ENCODE peak calls at places on chromosomes 1 and 21, in ten cellular contexts. One of them, this sample, is unnamed.

GRCh38 chr1:8078176-8078671 is 52.1 kb upstream of the ERRFI1 start:
- DNase-seq in endodermal cell: peak; percentile 50
- DNase-seq in ovary: no peak
- DNase-seq in heart left ventricle: no peak
- DNase-seq in cardiac muscle cell: no peak
- DNase-seq in small intestine: no peak
- DNase-seq in transverse colon: no peak
- DNase-seq in colonic mucosa: no peak
- DNase-seq in thoracic aorta: no peak
- DNase-seq in psoas muscle: no peak
- DNase-seq in this sample: no peak

GRCh38 chr1:68210829-68211228 is 21.5 kb downstream of the WLS start:
- DNase-seq in endodermal cell: no peak
- DNase-seq in ovary: no peak
- DNase-seq in heart left ventricle: no peak
- DNase-seq in cardiac muscle cell: no peak
- DNase-seq in small intestine: no peak
- DNase-seq in transverse colon: no peak
- DNase-seq in colonic mucosa: no peak
- DNase-seq in thoracic aorta: no peak
- DNase-seq in psoas muscle: no peak
- DNase-seq in this sample: no peak

GRCh38 chr1:4166711-4167110 is 266.6 kb upstream of the C1orf174 start:
- DNase-seq in endodermal cell: no peak
- DNase-seq in ovary: no peak
- DNase-seq in heart left ventricle: no peak
- DNase-seq in cardiac muscle cell: no peak
- DNase-seq in small intestine: no peak
- DNase-seq in transverse colon: no peak
- DNase-seq in colonic mucosa: no peak
- DNase-seq in thoracic aorta: no peak
- DNase-seq in psoas muscle: no peak
- DNase-seq in this sample: no peak

GRCh38 chr1:159823401-159823800 is 3.3 kb upstream of the SLAMF8 start:
- DNase-seq in endodermal cell: peak; percentile 69
- DNase-seq in ovary: no peak
- DNase-seq in heart left ventricle: no peak
- DNase-seq in cardiac muscle cell: no peak
- DNase-seq in small intestine: peak; percentile 65
- DNase-seq in transverse colon: peak; percentile 35
- DNase-seq in colonic mucosa: no peak
- DNase-seq in thoracic aorta: no peak
- DNase-seq in psoas muscle: no peak
- DNase-seq in this sample: no peak

GRCh38 chr1:107529511-107530149 is 388.8 kb downstream of the NTNG1 start:
- DNase-seq in endodermal cell: peak; percentile 62
- DNase-seq in ovary: no peak
- DNase-seq in heart left ventricle: no peak
- DNase-seq in cardiac muscle cell: peak; percentile 59
- DNase-seq in small intestine: peak; percentile 68
- DNase-seq in transverse colon: peak; percentile 19
- DNase-seq in colonic mucosa: peak; percentile 32
- DNase-seq in thoracic aorta: no peak
- DNase-seq in psoas muscle: no peak
- DNase-seq in this sample: no peak

GRCh38 chr1:182446033-182446669 is 3.8 kb upstream of the RGSL1 start:
- DNase-seq in endodermal cell: peak; percentile 76
- DNase-seq in ovary: no peak
- DNase-seq in heart left ventricle: no peak
- DNase-seq in cardiac muscle cell: peak; percentile 44
- DNase-seq in small intestine: peak; percentile 58
- DNase-seq in transverse colon: peak; percentile 16
- DNase-seq in colonic mucosa: peak; percentile 48
- DNase-seq in thoracic aorta: no peak
- DNase-seq in psoas muscle: no peak
- DNase-seq in this sample: peak; percentile 13

GRCh38 chr1:206725053-206725963 is 40.6 kb downstream of the MAPKAPK2 start:
- DNase-seq in endodermal cell: peak; percentile 90
- DNase-seq in ovary: no peak
- DNase-seq in heart left ventricle: no peak
- DNase-seq in cardiac muscle cell: peak; percentile 66
- DNase-seq in small intestine: peak; percentile 56
- DNase-seq in transverse colon: peak; percentile 60
- DNase-seq in colonic mucosa: peak; percentile 62
- DNase-seq in thoracic aorta: no peak
- DNase-seq in psoas muscle: no peak
- DNase-seq in this sample: peak; percentile 47

GRCh38 chr1:204417231-204417997 is 5.8 kb upstream of the PPP1R15B start:
- DNase-seq in endodermal cell: peak; percentile 73
- DNase-seq in ovary: no peak
- DNase-seq in heart left ventricle: peak; percentile 83
- DNase-seq in cardiac muscle cell: no peak
- DNase-seq in small intestine: peak; percentile 94
- DNase-seq in transverse colon: peak; percentile 69
- DNase-seq in colonic mucosa: peak; percentile 78
- DNase-seq in thoracic aorta: peak; percentile 71
- DNase-seq in psoas muscle: peak; percentile 45
- DNase-seq in this sample: no peak

GRCh38 chr21:34526618-34527290 is 14.7 kb upstream of the KCNE1 start:
- DNase-seq in endodermal cell: peak; percentile 82
- DNase-seq in ovary: peak; percentile 45
- DNase-seq in heart left ventricle: peak; percentile 92
- DNase-seq in cardiac muscle cell: peak; percentile 91
- DNase-seq in small intestine: peak; percentile 96
- DNase-seq in transverse colon: peak; percentile 76
- DNase-seq in colonic mucosa: peak; percentile 82
- DNase-seq in thoracic aorta: peak; percentile 50
- DNase-seq in psoas muscle: peak; percentile 67
- DNase-seq in this sample: no peak

GRCh38 chr21:22020221-22020620 is 1022.0 kb downstream of the NCAM2 start:
- DNase-seq in endodermal cell: no peak
- DNase-seq in ovary: no peak
- DNase-seq in heart left ventricle: no peak
- DNase-seq in cardiac muscle cell: no peak
- DNase-seq in small intestine: no peak
- DNase-seq in transverse colon: no peak
- DNase-seq in colonic mucosa: no peak
- DNase-seq in thoracic aorta: no peak
- DNase-seq in psoas muscle: no peak
- DNase-seq in this sample: no peak

GRCh38 chr1:25767437-25767770 is 32.6 kb upstream of the SELENON start:
- DNase-seq in endodermal cell: no peak
- DNase-seq in ovary: no peak
- DNase-seq in heart left ventricle: no peak
- DNase-seq in cardiac muscle cell: no peak
- DNase-seq in small intestine: no peak
- DNase-seq in transverse colon: no peak
- DNase-seq in colonic mucosa: no peak
- DNase-seq in thoracic aorta: no peak
- DNase-seq in psoas muscle: no peak
- DNase-seq in this sample: no peak

DNA sequence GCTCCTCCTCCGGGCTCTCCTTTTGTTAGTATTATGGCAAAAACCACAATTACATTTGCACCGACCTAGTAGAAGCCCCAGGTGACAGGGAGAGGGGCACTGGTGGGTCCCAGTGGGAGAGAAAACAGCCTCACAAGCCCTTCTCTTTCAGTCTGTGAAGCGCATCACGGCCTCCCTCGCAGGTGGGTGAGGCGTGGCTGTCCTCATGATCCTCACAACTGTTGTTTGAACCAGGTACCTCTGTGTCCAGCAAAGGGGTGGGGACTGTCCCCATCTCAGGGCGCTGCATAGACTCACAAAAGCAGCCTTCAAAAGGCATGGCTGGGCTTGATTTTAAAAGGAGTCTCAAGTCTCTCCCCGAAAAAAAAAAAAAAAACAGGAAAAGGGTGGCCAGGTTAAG is 7.9 kb upstream of the C2CD2 start:
- DNase-seq in endodermal cell: peak; percentile 41
- DNase-seq in ovary: no peak
- DNase-seq in heart left ventricle: no peak
- DNase-seq in cardiac muscle cell: no peak
- DNase-seq in small intestine: no peak
- DNase-seq in transverse colon: no peak
- DNase-seq in colonic mucosa: no peak
- DNase-seq in thoracic aorta: no peak
- DNase-seq in psoas muscle: no peak
- DNase-seq in this sample: no peak
- H3K4me1 ChIP-seq in endodermal cell: peaks cover 2% of the 10 kb centered on the region
- H3K4me1 ChIP-seq in ovary: peaks cover 7% of the 10 kb centered on the region
- H3K4me1 ChIP-seq in heart left ventricle: peaks cover 18% of the 10 kb centered on the region
- H3K4me1 ChIP-seq in cardiac muscle cell: peaks cover 12% of the 10 kb centered on the region
- H3K4me1 ChIP-seq in small intestine: no peaks in the 10 kb centered on the region
- H3K4me1 ChIP-seq in transverse colon: peaks cover 16% of the 10 kb centered on the region
- H3K4me1 ChIP-seq in colonic mucosa: no peaks in the 10 kb centered on the region
- H3K4me1 ChIP-seq in thoracic aorta: peaks cover 30% of the 10 kb centered on the region
- H3K4me1 ChIP-seq in psoas muscle: peaks cover 21% of the 10 kb centered on the region
- H3K4me1 ChIP-seq in this sample: no peaks in the 10 kb centered on the region

GRCh38 chr1:243505986-243506689 is 250.3 kb downstream of the SDCCAG8 start:
- DNase-seq in endodermal cell: peak; percentile 40
- DNase-seq in ovary: no peak
- DNase-seq in heart left ventricle: peak; percentile 57
- DNase-seq in cardiac muscle cell: no peak
- DNase-seq in small intestine: no peak
- DNase-seq in transverse colon: no peak
- DNase-seq in colonic mucosa: no peak
- DNase-seq in thoracic aorta: no peak
- DNase-seq in psoas muscle: no peak
- DNase-seq in this sample: no peak

GRCh38 chr1:243508303-243508713 is 252.5 kb downstream of the SDCCAG8 start:
- DNase-seq in endodermal cell: peak; percentile 52
- DNase-seq in ovary: no peak
- DNase-seq in heart left ventricle: no peak
- DNase-seq in cardiac muscle cell: no peak
- DNase-seq in small intestine: peak; percentile 16
- DNase-seq in transverse colon: no peak
- DNase-seq in colonic mucosa: no peak
- DNase-seq in thoracic aorta: no peak
- DNase-seq in psoas muscle: no peak
- DNase-seq in this sample: peak; percentile 46

GRCh38 chr1:243507672-243508302 is 251.9 kb downstream of the SDCCAG8 start:
- DNase-seq in endodermal cell: no peak
- DNase-seq in ovary: no peak
- DNase-seq in heart left ventricle: no peak
- DNase-seq in cardiac muscle cell: no peak
- DNase-seq in small intestine: no peak
- DNase-seq in transverse colon: no peak
- DNase-seq in colonic mucosa: no peak
- DNase-seq in thoracic aorta: no peak
- DNase-seq in psoas muscle: no peak
- DNase-seq in this sample: no peak

GRCh38 chr1:243508964-243509363 is 253.1 kb downstream of the SDCCAG8 start:
- DNase-seq in endodermal cell: no peak
- DNase-seq in ovary: no peak
- DNase-seq in heart left ventricle: no peak
- DNase-seq in cardiac muscle cell: no peak
- DNase-seq in small intestine: no peak
- DNase-seq in transverse colon: no peak
- DNase-seq in colonic mucosa: no peak
- DNase-seq in thoracic aorta: no peak
- DNase-seq in psoas muscle: no peak
- DNase-seq in this sample: no peak

DNA sequence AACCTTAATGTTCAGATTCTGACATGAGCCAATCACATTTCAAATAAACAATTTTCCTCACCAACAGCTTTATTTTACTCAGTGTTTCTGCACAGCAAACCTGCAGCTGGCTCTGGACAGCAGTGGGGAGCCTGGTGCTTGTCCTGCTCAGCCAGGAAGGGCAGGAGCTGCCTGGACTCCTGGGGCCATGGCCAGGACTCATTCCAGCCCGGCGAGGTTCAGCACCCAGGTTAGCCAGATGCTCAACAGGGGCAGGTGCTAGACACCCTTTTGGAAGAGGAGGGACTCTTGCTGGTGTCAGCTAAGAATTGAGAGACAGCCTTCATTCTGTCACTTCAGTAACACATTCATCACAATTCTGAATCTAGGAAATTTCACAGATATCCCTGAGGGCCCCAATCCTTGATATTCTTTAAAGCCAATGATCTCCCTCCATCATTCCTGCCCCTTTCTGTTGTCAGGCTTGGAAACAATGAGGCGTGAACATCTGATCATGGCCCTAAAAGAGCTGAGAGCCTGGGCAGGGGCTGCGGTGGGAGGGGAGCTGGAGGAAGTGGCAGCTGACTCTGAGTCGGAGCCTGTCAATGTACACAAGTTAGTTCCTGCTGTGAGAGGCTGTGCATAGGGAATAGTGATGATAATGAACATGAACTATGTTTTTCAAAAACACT is 251.3 kb downstream of the SDCCAG8 start:
- DNase-seq in endodermal cell: peak; percentile 79
- DNase-seq in ovary: no peak
- DNase-seq in heart left ventricle: no peak
- DNase-seq in cardiac muscle cell: no peak
- DNase-seq in small intestine: no peak
- DNase-seq in transverse colon: no peak
- DNase-seq in colonic mucosa: no peak
- DNase-seq in thoracic aorta: no peak
- DNase-seq in psoas muscle: no peak
- DNase-seq in this sample: no peak
- H3K36me3 ChIP-seq in endodermal cell: no peaks in the 10 kb centered on the region
- H3K36me3 ChIP-seq in ovary: no peaks in the 10 kb centered on the region
- H3K36me3 ChIP-seq in heart left ventricle: no peaks in the 10 kb centered on the region
- H3K36me3 ChIP-seq in cardiac muscle cell: no peaks in the 10 kb centered on the region
- H3K36me3 ChIP-seq in small intestine: no peaks in the 10 kb centered on the region
- H3K36me3 ChIP-seq in transverse colon: no peaks in the 10 kb centered on the region
- H3K36me3 ChIP-seq in colonic mucosa: no peaks in the 10 kb centered on the region
- H3K36me3 ChIP-seq in thoracic aorta: peaks cover 11% of the 10 kb centered on the region
- H3K36me3 ChIP-seq in psoas muscle: peaks cover 15% of the 10 kb centered on the region
- H3K36me3 ChIP-seq in this sample: no peaks in the 10 kb centered on the region

DNA sequence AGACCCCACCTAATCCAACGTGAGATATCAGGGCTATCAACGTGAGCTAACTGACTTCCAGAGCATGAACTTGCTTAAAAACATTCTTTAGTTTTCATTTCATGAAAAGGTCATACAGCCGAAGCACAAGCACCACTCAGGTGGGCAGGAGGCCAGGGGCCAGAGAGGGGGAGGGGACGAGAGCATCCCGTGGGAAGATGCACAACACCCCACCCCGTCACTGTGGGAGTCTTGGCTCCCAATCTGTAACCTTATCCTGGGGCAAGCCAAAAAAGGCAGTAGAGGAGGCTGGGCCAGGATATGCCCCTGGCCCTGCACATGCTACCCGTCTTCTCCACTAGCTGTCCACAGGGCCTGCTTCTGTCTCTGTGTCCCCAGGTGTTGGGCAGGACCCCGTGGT is 31.4 kb downstream of the SSBP3 start:
- DNase-seq in endodermal cell: no peak
- DNase-seq in ovary: peak; percentile 53
- DNase-seq in heart left ventricle: no peak
- DNase-seq in cardiac muscle cell: no peak
- DNase-seq in small intestine: no peak
- DNase-seq in transverse colon: no peak
- DNase-seq in colonic mucosa: no peak
- DNase-seq in thoracic aorta: no peak
- DNase-seq in psoas muscle: no peak
- DNase-seq in this sample: no peak
- H3K4me1 ChIP-seq in endodermal cell: peaks cover 69% of the 10 kb centered on the region
- H3K4me1 ChIP-seq in ovary: peaks cover 63% of the 10 kb centered on the region
- H3K4me1 ChIP-seq in heart left ventricle: peaks cover 77% of the 10 kb centered on the region
- H3K4me1 ChIP-seq in cardiac muscle cell: peaks cover 88% of the 10 kb centered on the region
- H3K4me1 ChIP-seq in small intestine: peaks cover 11% of the 10 kb centered on the region
- H3K4me1 ChIP-seq in transverse colon: peaks cover 60% of the 10 kb centered on the region
- H3K4me1 ChIP-seq in colonic mucosa: peaks cover 24% of the 10 kb centered on the region
- H3K4me1 ChIP-seq in thoracic aorta: peaks cover 4% of the 10 kb centered on the region
- H3K4me1 ChIP-seq in psoas muscle: peaks cover 98% of the 10 kb centered on the region
- H3K4me1 ChIP-seq in this sample: peaks cover 51% of the 10 kb centered on the region

GRCh38 chr1:96756789-96757188 is 35.2 kb downstream of the PTBP2 start:
- DNase-seq in endodermal cell: no peak
- DNase-seq in ovary: no peak
- DNase-seq in heart left ventricle: no peak
- DNase-seq in cardiac muscle cell: no peak
- DNase-seq in small intestine: no peak
- DNase-seq in transverse colon: no peak
- DNase-seq in colonic mucosa: no peak
- DNase-seq in thoracic aorta: no peak
- DNase-seq in psoas muscle: no peak
- DNase-seq in this sample: no peak
- H3K36me3 ChIP-seq in endodermal cell: peaks cover 96% of the 10 kb centered on the region
- H3K36me3 ChIP-seq in ovary: no peaks in the 10 kb centered on the region
- H3K36me3 ChIP-seq in heart left ventricle: peaks cover 8% of the 10 kb centered on the region
- H3K36me3 ChIP-seq in cardiac muscle cell: peaks cover 49% of the 10 kb centered on the region
- H3K36me3 ChIP-seq in small intestine: peaks cover 4% of the 10 kb centered on the region
- H3K36me3 ChIP-seq in transverse colon: peaks cover 4% of the 10 kb centered on the region
- H3K36me3 ChIP-seq in colonic mucosa: peaks cover 4% of the 10 kb centered on the region
- H3K36me3 ChIP-seq in thoracic aorta: peaks cover 17% of the 10 kb centered on the region
- H3K36me3 ChIP-seq in psoas muscle: peaks cover 37% of the 10 kb centered on the region
- H3K36me3 ChIP-seq in this sample: peaks cover 21% of the 10 kb centered on the region

This sample was measured in naive thymus-derived CD4-positive, alpha-beta T cell.